ENCODE peak calls at places on chromosomes 4 and X, in seven cellular contexts. G is SK-N-SH, P is tibial artery, F is foreskin fibroblast, U is uterus, Z is RWPE1, O is WERI-Rb-1. X is an unnamed sample.

GRCh38 chrX:118698516-118699247 is 28.7 kb upstream of the IL13RA1 start:
- DNase-seq in G (no peak), P (no peak), F (peak), U (no peak), Z (peak), O (no peak), X (no peak)

GRCh38 chr4:89949782-89950387 is 55.2 kb downstream of the MMRN1 start:
- DNase-seq in G (peak), P (no peak), F (no peak), U (no peak), Z (peak), O (no peak), X (no peak)

GRCh38 chr4:79227896-79228295 is 98.0 kb downstream of the NAA11 start:
- DNase-seq in G (no peak), P (no peak), F (no peak), U (no peak), Z (no peak), O (no peak), X (no peak)

GRCh38 chrX:11351375-11352295 is 58.4 kb downstream of the AMELX start:
- DNase-seq in G (no peak), P (peak), F (peak), U (peak), Z (no peak), O (no peak), X (no peak)

GRCh38 chr4:76830612-76831474 is 67.1 kb downstream of the SOWAHB start:
- DNase-seq in G (no peak), P (peak), F (peak), U (peak), Z (peak), O (no peak), X (no peak)

GRCh38 chrX:124342174-124342867 is 4.0 kb upstream of the SH2D1A start:
- DNase-seq in G (no peak), P (no peak), F (no peak), U (no peak), Z (no peak), O (no peak), X (no peak)

GRCh38 chrX:24146283-24146865 is 3.2 kb upstream of the ZFX start:
- DNase-seq in G (no peak), P (no peak), F (peak), U (no peak), Z (no peak), O (no peak), X (no peak)

GRCh38 chrX:53595266-53595810 is 91.2 kb downstream of the HUWE1 start:
- DNase-seq in G (no peak), P (no peak), F (peak), U (no peak), Z (no peak), O (no peak), X (no peak)

GRCh38 chr4:26700110-26700509 is 116.2 kb downstream of the TBC1D19 start:
- DNase-seq in G (no peak), P (no peak), F (no peak), U (no peak), Z (no peak), O (no peak), X (no peak)

GRCh38 chrX:151701071-151701470 is 5.8 kb downstream of the PRRG3 start:
- DNase-seq in G (no peak), P (no peak), F (no peak), U (no peak), Z (no peak), O (no peak), X (no peak)

GRCh38 chr4:65383589-65384305 is 286.5 kb downstream of the EPHA5 start:
- DNase-seq in G (no peak), P (no peak), F (no peak), U (no peak), Z (peak), O (no peak), X (no peak)

GRCh38 chrX:38798956-38799355 is 2.3 kb upstream of the MID1IP1 start:
- DNase-seq in G (no peak), P (no peak), F (peak), U (no peak), Z (peak), O (no peak), X (no peak)

GRCh38 chrX:1380672-1381233 is 11.2 kb downstream of the SLC25A6 start:
- DNase-seq in G (peak), P (peak), F (peak), U (no peak), Z (no peak), O (no peak), X (peak)

GRCh38 chrX:10617186-10617963 is 3.0 kb downstream of the MID1 start:
- DNase-seq in G (no peak), P (no peak), F (peak), U (no peak), Z (no peak), O (no peak), X (no peak)

GRCh38 chrX:113370001-113370400 is 529.4 kb upstream of the AMOT start:
- DNase-seq in G (no peak), P (no peak), F (no peak), U (no peak), Z (no peak), O (no peak), X (no peak)

GRCh38 chr4:147678796-147679549 is 5.0 kb downstream of the PRMT9 start:
- DNase-seq in G (no peak), P (no peak), F (peak), U (no peak), Z (no peak), O (peak), X (no peak)

GRCh38 chrX:106932960-106933537 is 12.8 kb downstream of the CLDN2 start:
- DNase-seq in G (no peak), P (no peak), F (peak), U (peak), Z (no peak), O (no peak), X (no peak)

GRCh38 chrX:155009994-155010472 is 12.5 kb downstream of the F8 start:
- DNase-seq in G (no peak), P (no peak), F (no peak), U (peak), Z (no peak), O (no peak), X (no peak)

GRCh38 chr4:133775881-133776280 is 425.7 kb downstream of the PABPC4L start:
- DNase-seq in G (no peak), P (no peak), F (peak), U (no peak), Z (no peak), O (no peak), X (no peak)

GRCh38 chr4:20832821-20833220 is 132.6 kb downstream of the PACRGL start:
- DNase-seq in G (no peak), P (no peak), F (peak), U (no peak), Z (no peak), O (no peak), X (no peak)

GRCh38 chrX:27571164-27571563 is 19.0 kb upstream of the DCAF8L2 start:
- DNase-seq in G (no peak), P (no peak), F (no peak), U (no peak), Z (no peak), O (no peak), X (no peak)

GRCh38 chrX:2673611-2674010 is 17.5 kb upstream of the CD99 start:
- DNase-seq in G (no peak), P (no peak), F (no peak), U (no peak), Z (no peak), O (no peak), X (no peak)

GRCh38 chrX:67604979-67605703 is 61.3 kb downstream of the AR start:
- DNase-seq in G (no peak), P (no peak), F (peak), U (no peak), Z (no peak), O (no peak), X (no peak)

GRCh38 chrX:79235899-79236298 is 91.4 kb downstream of the GPR174 start:
- DNase-seq in G (no peak), P (no peak), F (no peak), U (no peak), Z (no peak), O (no peak), X (no peak)
- TF ChIP-seq CTCF in G (no peak), P (no peak), F (no peak), U (no peak), Z (no peak), O (no peak), X (no peak)

GRCh38 chr4:150593996-150594395 is 12.0 kb downstream of the MAB21L2 start:
- DNase-seq in G (no peak), P (no peak), F (peak), U (no peak), Z (no peak), O (no peak), X (no peak)
- TF ChIP-seq CTCF in G (peak), P (no peak), F (peak), U (no peak), Z (peak), O (no peak), X (no peak)

GRCh38 chr4:3207531-3208037 is 41.4 kb upstream of the MSANTD1 start:
- DNase-seq in G (peak), P (no peak), F (peak), U (no peak), Z (no peak), O (no peak), X (no peak)
- TF ChIP-seq CTCF in G (peak), P (no peak), F (peak), U (no peak), Z (no peak), O (no peak), X (no peak)

GRCh38 chr4:82994834-82995233 is 15.8 kb downstream of the LIN54 start:
- DNase-seq in G (no peak), P (no peak), F (no peak), U (no peak), Z (no peak), O (no peak), X (no peak)
- TF ChIP-seq CTCF in G (no peak), P (no peak), F (no peak), U (no peak), Z (no peak), O (no peak), X (no peak)